ENCODE peak calls at places on chromosome 15, in five cellular contexts. One of them, this sample, is unnamed.
A peak's percentile ranks its signal among the peaks of the same experiment; 100 is the strongest.

GRCh38 chr15:64461577-64462162 is 1.3 kb downstream of the ZNF609 start:
- DNase-seq in fibroblast of lung: peak; percentile 32
- DNase-seq in IMR-90: peak; percentile 27
- DNase-seq in H9: peak; percentile 34
- DNase-seq in GM06990: peak; percentile 18
- DNase-seq in this sample: peak; percentile 53

GRCh38 chr15:82970696-82971095 is 15.3 kb upstream of the RAMAC start:
- DNase-seq in IMR-90: no peak
- DNase-seq in fibroblast of lung: no peak
- DNase-seq in H9: no peak
- DNase-seq in GM06990: no peak
- DNase-seq in this sample: no peak

GRCh38 chr15:42037650-42038049 is 16.8 kb upstream of the PLA2G4E start:
- DNase-seq in H9: no peak
- DNase-seq in fibroblast of lung: no peak
- DNase-seq in IMR-90: no peak
- DNase-seq in GM06990: no peak
- DNase-seq in this sample: no peak

GRCh38 chr15:87567399-87567798 is 689.1 kb downstream of the NTRK3 start:
- DNase-seq in H9: no peak
- DNase-seq in IMR-90: no peak
- DNase-seq in GM06990: no peak
- DNase-seq in fibroblast of lung: no peak
- DNase-seq in this sample: no peak

GRCh38 chr15:68765602-68766368 is 54.9 kb downstream of the ANP32A start:
- DNase-seq in IMR-90: no peak
- DNase-seq in GM06990: no peak
- DNase-seq in H9: no peak
- DNase-seq in fibroblast of lung: no peak
- DNase-seq in this sample: no peak

GRCh38 chr15:79010278-79010677 is 65.4 kb upstream of the CTSH start:
- DNase-seq in GM06990: no peak
- DNase-seq in H9: no peak
- DNase-seq in fibroblast of lung: no peak
- DNase-seq in IMR-90: no peak
- DNase-seq in this sample: no peak

GRCh38 chr15:48703544-48703943 is 58.0 kb upstream of the FBN1 start:
- DNase-seq in H9: no peak
- DNase-seq in IMR-90: peak; percentile 65
- DNase-seq in fibroblast of lung: peak; percentile 35
- DNase-seq in GM06990: no peak
- DNase-seq in this sample: no peak

GRCh38 chr15:40928975-40929729 is at the start of gene DLL4:
- DNase-seq in fibroblast of lung: peak; percentile 52
- DNase-seq in GM06990: peak; percentile 59
- DNase-seq in IMR-90: peak; percentile 59
- DNase-seq in H9: peak; percentile 94
- DNase-seq in this sample: peak; percentile 85

GRCh38 chr15:26888761-26889160 is 21.9 kb downstream of the GABRA5 start:
- DNase-seq in IMR-90: no peak
- DNase-seq in fibroblast of lung: no peak
- DNase-seq in GM06990: no peak
- DNase-seq in H9: no peak
- DNase-seq in this sample: peak; percentile 16

GRCh38 chr15:62938825-62939224 is 103.7 kb upstream of the TPM1 start:
- DNase-seq in fibroblast of lung: no peak
- DNase-seq in IMR-90: no peak
- DNase-seq in H9: no peak
- DNase-seq in GM06990: no peak
- DNase-seq in this sample: no peak

DNA sequence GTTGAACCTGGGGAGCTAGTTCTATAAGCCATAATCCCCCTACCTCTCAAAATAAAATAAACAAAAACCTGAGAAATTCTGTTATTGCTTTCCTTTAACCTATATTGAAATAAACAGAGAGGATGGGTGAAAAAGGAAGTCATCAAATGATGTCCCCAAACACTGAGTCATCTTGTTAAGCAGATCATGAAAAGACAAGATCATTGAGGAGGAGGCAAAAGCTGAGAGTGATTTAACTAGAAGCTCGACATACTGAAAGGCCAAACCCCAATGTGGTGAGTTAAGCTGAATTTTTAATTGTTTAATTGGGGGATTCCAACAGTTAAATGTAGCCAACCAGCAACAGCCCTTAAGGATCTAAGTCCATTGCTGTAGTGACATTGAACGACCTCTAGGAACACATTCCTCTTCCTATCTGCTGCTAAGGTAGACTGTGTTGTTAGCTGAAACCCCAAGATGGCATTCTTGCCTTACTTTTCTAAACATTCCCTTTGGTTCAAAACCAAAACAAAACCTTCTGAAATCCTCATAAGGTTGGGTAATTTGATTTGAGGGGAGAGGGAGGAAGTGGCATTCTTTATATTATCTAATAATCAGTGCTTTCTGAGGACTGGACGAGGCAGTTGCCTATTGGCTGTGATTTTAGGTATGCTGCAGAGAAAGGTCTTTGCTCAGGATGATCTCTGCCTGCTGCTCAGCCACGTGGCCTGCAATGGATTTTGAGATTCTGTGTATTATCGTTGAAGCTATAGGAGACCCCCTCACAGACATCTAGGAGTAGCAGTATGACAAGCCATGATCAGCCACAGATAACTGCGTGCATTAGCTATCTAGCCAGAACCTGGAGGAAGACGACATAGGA is 62.7 kb upstream of the BNIP2 start:
- DNase-seq in IMR-90: no peak
- DNase-seq in H9: no peak
- DNase-seq in GM06990: no peak
- DNase-seq in fibroblast of lung: peak; percentile 3
- DNase-seq in this sample: peak; percentile 18
- TF ChIP-seq CTCF in IMR-90: no peak
- TF ChIP-seq CTCF in H9: peak; percentile 82
- TF ChIP-seq CTCF in GM06990: peak; percentile 20
- TF ChIP-seq CTCF in fibroblast of lung: peak; percentile 20
- TF ChIP-seq CTCF in this sample: peak; percentile 22

GRCh38 chr15:74036271-74037170 is 42.0 kb downstream of the PML start:
- DNase-seq in H9: peak; percentile 88
- DNase-seq in IMR-90: peak; percentile 73
- DNase-seq in fibroblast of lung: peak; percentile 79
- DNase-seq in GM06990: no peak
- DNase-seq in this sample: no peak

GRCh38 chr15:74035121-74035829 is 40.8 kb downstream of the PML start:
- DNase-seq in GM06990: no peak
- DNase-seq in IMR-90: no peak
- DNase-seq in fibroblast of lung: no peak
- DNase-seq in H9: no peak
- DNase-seq in this sample: no peak

GRCh38 chr15:74039656-74040010 is 42.7 kb downstream of the GOLGA6A start:
- DNase-seq in IMR-90: no peak
- DNase-seq in H9: no peak
- DNase-seq in fibroblast of lung: no peak
- DNase-seq in GM06990: no peak
- DNase-seq in this sample: no peak

GRCh38 chr15:74038707-74039655 is 43.4 kb downstream of the GOLGA6A start:
- DNase-seq in IMR-90: peak; percentile 77
- DNase-seq in fibroblast of lung: peak; percentile 15
- DNase-seq in GM06990: no peak
- DNase-seq in H9: no peak
- DNase-seq in this sample: no peak

GRCh38 chr15:74037171-74038117 is 42.9 kb downstream of the PML start:
- DNase-seq in H9: no peak
- DNase-seq in GM06990: no peak
- DNase-seq in fibroblast of lung: no peak
- DNase-seq in IMR-90: no peak
- DNase-seq in this sample: no peak
- TF ChIP-seq CTCF in H9: no peak
- TF ChIP-seq CTCF in GM06990: no peak
- TF ChIP-seq CTCF in fibroblast of lung: no peak
- TF ChIP-seq CTCF in IMR-90: no peak
- TF ChIP-seq CTCF in this sample: no peak

GRCh38 chr15:23038741-23039150 is 623 bp downstream of the TUBGCP5 start:
- DNase-seq in H9: no peak
- DNase-seq in fibroblast of lung: peak; percentile 60
- DNase-seq in IMR-90: peak; percentile 53
- DNase-seq in GM06990: no peak
- DNase-seq in this sample: no peak

GRCh38 chr15:23033979-23034378 is 5.4 kb downstream of the TUBGCP5 start:
- DNase-seq in IMR-90: no peak
- DNase-seq in H9: no peak
- DNase-seq in fibroblast of lung: no peak
- DNase-seq in GM06990: no peak
- DNase-seq in this sample: no peak

GRCh38 chr15:23039917-23040281 is 530 bp upstream of the TUBGCP5 start:
- DNase-seq in IMR-90: no peak
- DNase-seq in H9: no peak
- DNase-seq in GM06990: no peak
- DNase-seq in fibroblast of lung: no peak
- DNase-seq in this sample: no peak

GRCh38 chr15:23039151-23039916 is at the start of gene TUBGCP5:
- DNase-seq in IMR-90: peak; percentile 98
- DNase-seq in fibroblast of lung: peak; percentile 99
- DNase-seq in H9: peak; percentile 98
- DNase-seq in GM06990: peak; percentile 99
- DNase-seq in this sample: peak; percentile 97

DNA sequence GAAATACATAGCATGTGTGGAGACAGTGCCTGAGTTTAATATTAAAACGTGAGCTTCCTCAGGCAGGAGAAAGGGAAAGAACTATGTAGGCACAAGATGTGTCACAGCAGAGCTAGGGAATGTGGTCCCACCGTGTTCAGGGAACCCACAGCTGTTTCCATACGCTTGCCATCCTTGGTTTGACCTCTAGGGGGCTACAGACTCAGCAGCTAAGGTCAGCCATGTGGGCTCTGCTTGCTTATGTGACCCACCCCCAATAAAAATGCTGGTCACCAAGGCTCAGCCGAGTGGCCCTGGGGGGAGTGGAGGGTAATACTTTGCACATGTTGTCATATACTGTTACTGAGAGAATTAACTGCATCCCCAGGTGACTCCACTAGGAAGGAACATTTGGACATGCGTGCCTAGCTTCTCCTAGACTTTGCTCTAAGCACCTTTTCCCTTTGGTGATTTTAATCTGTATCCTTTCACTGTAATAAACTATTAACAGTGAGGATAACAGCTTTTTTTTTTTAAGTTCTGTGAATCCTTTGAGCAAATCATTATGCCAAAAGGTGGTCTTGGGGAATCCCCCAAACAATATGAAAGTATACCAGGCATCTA is 3.3 kb downstream of the TUBGCP5 start:
- DNase-seq in fibroblast of lung: peak; percentile 48
- DNase-seq in GM06990: peak; percentile 27
- DNase-seq in H9: peak; percentile 75
- DNase-seq in IMR-90: peak; percentile 46
- DNase-seq in this sample: peak; percentile 67
- TF ChIP-seq CTCF in fibroblast of lung: peak; percentile 83
- TF ChIP-seq CTCF in GM06990: peak; percentile 96
- TF ChIP-seq CTCF in H9: peak; percentile 85
- TF ChIP-seq CTCF in IMR-90: peak; percentile 50
- TF ChIP-seq CTCF in this sample: peak; percentile 72

GRCh38 chr15:37881237-37882013 is 53.0 kb upstream of the TMCO5A start:
- DNase-seq in IMR-90: no peak
- DNase-seq in GM06990: no peak
- DNase-seq in fibroblast of lung: no peak
- DNase-seq in H9: no peak
- DNase-seq in this sample: no peak

GRCh38 chr15:37882640-37883039 is 51.8 kb upstream of the TMCO5A start:
- DNase-seq in GM06990: no peak
- DNase-seq in IMR-90: no peak
- DNase-seq in fibroblast of lung: no peak
- DNase-seq in H9: no peak
- DNase-seq in this sample: no peak

GRCh38 chr15:37877851-37878577 is 56.4 kb upstream of the TMCO5A start:
- DNase-seq in IMR-90: peak; percentile 92
- DNase-seq in H9: no peak
- DNase-seq in fibroblast of lung: peak; percentile 92
- DNase-seq in GM06990: no peak
- DNase-seq in this sample: no peak

GRCh38 chr15:37880009-37880834 is 54.2 kb upstream of the TMCO5A start:
- DNase-seq in H9: no peak
- DNase-seq in fibroblast of lung: peak; percentile 85
- DNase-seq in IMR-90: peak; percentile 75
- DNase-seq in GM06990: peak; percentile 3
- DNase-seq in this sample: no peak

DNA sequence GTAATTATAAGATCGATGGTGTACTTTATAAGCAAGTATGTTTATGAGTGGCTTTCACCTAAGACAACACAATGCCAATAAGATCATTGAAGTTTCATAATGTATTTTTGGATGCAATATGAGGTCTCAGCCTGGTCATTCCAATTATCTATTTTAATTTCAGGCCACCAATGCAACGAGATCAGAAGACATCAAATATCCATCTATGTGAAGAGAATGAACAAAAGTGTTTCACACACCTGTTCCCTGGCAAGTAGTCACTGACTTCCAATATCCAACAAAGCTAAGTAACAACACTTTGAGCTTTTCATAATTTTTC is 53.6 kb upstream of the TMCO5A start:
- DNase-seq in IMR-90: no peak
- DNase-seq in GM06990: no peak
- DNase-seq in fibroblast of lung: no peak
- DNase-seq in H9: no peak
- DNase-seq in this sample: no peak
- TF ChIP-seq CTCF in IMR-90: no peak
- TF ChIP-seq CTCF in GM06990: no peak
- TF ChIP-seq CTCF in fibroblast of lung: no peak
- TF ChIP-seq CTCF in H9: peak; percentile 3
- TF ChIP-seq CTCF in this sample: no peak

GRCh38 chr15:80936288-80937078 is 53.1 kb downstream of the MESD start:
- DNase-seq in H9: no peak
- DNase-seq in fibroblast of lung: no peak
- DNase-seq in IMR-90: no peak
- DNase-seq in GM06990: no peak
- DNase-seq in this sample: no peak
- TF ChIP-seq CTCF in H9: peak; percentile 44
- TF ChIP-seq CTCF in fibroblast of lung: no peak
- TF ChIP-seq CTCF in IMR-90: no peak
- TF ChIP-seq CTCF in GM06990: peak; percentile 8
- TF ChIP-seq CTCF in this sample: no peak